ENCODE peak calls at places on chromosomes 12 and 14, in seven cellular contexts. N, Y, V, P, X, J and R are unnamed samples.

GRCh38 chr12:94023879-94024278 is 124.5 kb upstream of the PLXNC1 start:
- DNase-seq in N (no peak), Y (no peak), V (no peak), P (no peak), X (no peak), J (no peak), R (no peak)

GRCh38 chr12:67426067-67426466 is 156.9 kb downstream of the CAND1 start:
- DNase-seq in N (peak; percentile 85), Y (no peak), V (peak; percentile 53), P (peak; percentile 93), X (no peak), J (no peak), R (no peak)

GRCh38 chr14:105140581-105140980 is 28.0 kb downstream of the JAG2 start:
- DNase-seq in N (no peak), Y (no peak), V (no peak), P (no peak), X (no peak), J (peak; percentile 43), R (no peak)

GRCh38 chr14:77037886-77038511 is 9.5 kb upstream of the IRF2BPL start:
- DNase-seq in N (peak; percentile 55), Y (no peak), V (peak; percentile 71), P (no peak), X (peak; percentile 50), J (no peak), R (no peak)

GRCh38 chr14:21070083-21070609 is at the start of gene ARHGEF40:
- DNase-seq in N (peak; percentile 24), Y (no peak), V (no peak), P (peak; percentile 47), X (no peak), J (peak; percentile 85), R (peak; percentile 82)

GRCh38 chr14:97539884-97540283 is 742.7 kb downstream of the VRK1 start:
- DNase-seq in N (no peak), Y (no peak), V (no peak), P (no peak), X (no peak), J (no peak), R (no peak)

GRCh38 chr12:54830199-54830598 is 24.1 kb upstream of the MUCL1 start:
- DNase-seq in N (no peak), Y (no peak), V (no peak), P (no peak), X (no peak), J (no peak), R (no peak)

GRCh38 chr12:25829192-25829591 is 129.3 kb upstream of the RASSF8 start:
- DNase-seq in N (peak; percentile 98), Y (no peak), V (no peak), P (peak; percentile 86), X (no peak), J (peak; percentile 70), R (no peak)

GRCh38 chr12:93223440-93224426 is 154.0 kb upstream of the NUDT4 start:
- DNase-seq in N (peak; percentile 36), Y (no peak), V (peak; percentile 51), P (no peak), X (no peak), J (no peak), R (no peak)

GRCh38 chr14:72017290-72017689 is 85.1 kb downstream of the RGS6 start:
- DNase-seq in N (no peak), Y (no peak), V (no peak), P (no peak), X (no peak), J (no peak), R (no peak)